ENCODE peak calls at places on chromosomes 2 and 18, in six cellular contexts. T is K562, Z is HepG2, F is SK-N-SH, Q is GM12878, E is H1. A is an unnamed sample.

GRCh38 chr2:47201224-47201623 is 46.1 kb upstream of the STPG4 start:
- DNase-seq in E (no peak), T (no peak), Q (no peak), Z (no peak), F (no peak), A (no peak)

GRCh38 chr2:43218550-43219382 is 7.6 kb downstream of the ZFP36L2 start:
- DNase-seq in Q (no peak), E (no peak), Z (peak), F (no peak), T (peak), A (peak)

GRCh38 chr2:15561574-15562344 is 625 bp upstream of the NBAS start:
- DNase-seq in T (peak), F (peak), Q (no peak), E (no peak), Z (peak), A (no peak)

GRCh38 chr2:227862741-227863588 is 8.5 kb upstream of the DAW1 start:
- DNase-seq in F (no peak), T (no peak), Z (peak), Q (no peak), E (peak), A (peak)

GRCh38 chr2:200466703-200467418 is 43.0 kb downstream of the KCTD18 start:
- DNase-seq in E (no peak), Z (no peak), F (no peak), T (no peak), Q (no peak), A (no peak)

GRCh38 chr18:35306588-35307250 is 16.7 kb upstream of the ZSCAN30 start:
- DNase-seq in Z (no peak), E (no peak), T (no peak), F (no peak), Q (no peak), A (no peak)

GRCh38 chr2:113977660-113978523 is 88.0 kb downstream of the ACTR3 start:
- DNase-seq in T (no peak), F (no peak), Q (no peak), Z (peak), E (no peak), A (no peak)

GRCh38 chr2:119901013-119901412 is 111.9 kb upstream of the EPB41L5 start:
- DNase-seq in T (no peak), E (no peak), F (no peak), Q (no peak), Z (no peak), A (no peak)

GRCh38 chr2:98883780-98884211 is 52.2 kb downstream of the CRACDL start:
- DNase-seq in F (no peak), Q (no peak), E (no peak), Z (no peak), T (no peak), A (no peak)

GRCh38 chr2:52639692-52640091 is 1127.9 kb upstream of the CHAC2 start:
- DNase-seq in E (no peak), Q (no peak), F (no peak), Z (no peak), T (no peak), A (no peak)

GRCh38 chr2:54557601-54558187 is 101.6 kb downstream of the SPTBN1 start:
- DNase-seq in E (no peak), Z (peak), T (peak), Q (no peak), F (peak), A (peak)

GRCh38 chr18:73118121-73118816 is 250.5 kb upstream of the NETO1 start:
- DNase-seq in Z (no peak), F (no peak), E (no peak), T (no peak), Q (no peak), A (no peak)

GRCh38 chr2:1115843-1116539 is 165.3 kb downstream of the SNTG2 start:
- DNase-seq in F (no peak), T (no peak), Z (no peak), Q (no peak), E (no peak), A (no peak)

GRCh38 chr2:49490710-49491109 is 336.4 kb upstream of the FSHR start:
- DNase-seq in E (peak), T (peak), Z (peak), F (no peak), Q (no peak), A (no peak)
- TF ChIP-seq GABPA in E (no peak), T (no peak), Z (no peak), F (no peak), Q (no peak), A (no peak)

DNA sequence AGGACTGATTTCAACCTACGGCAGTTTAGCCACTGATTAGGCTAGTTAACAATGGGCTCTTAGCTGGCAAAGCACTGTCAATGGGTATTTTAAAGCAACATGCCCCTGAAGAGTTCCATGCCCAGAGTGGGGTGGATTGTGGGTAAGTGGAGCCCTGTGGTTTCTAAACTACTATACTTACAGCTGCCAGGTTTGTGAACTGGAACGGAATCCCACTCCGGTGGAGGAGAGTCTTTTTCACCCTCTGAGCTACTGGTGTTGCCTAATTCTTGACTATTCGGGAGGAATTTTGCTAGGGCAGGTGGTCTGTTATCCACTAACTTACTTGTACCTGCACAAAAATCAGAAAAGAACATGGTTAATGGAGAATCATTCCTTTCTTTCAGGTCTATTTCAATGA is 52.6 kb downstream of the ZAP70 start:
- DNase-seq in Z (no peak), E (no peak), T (no peak), F (no peak), Q (no peak), A (no peak)
- TF ChIP-seq GABPA in Z (no peak), E (no peak), T (no peak), F (no peak), Q (no peak), A (no peak)

GRCh38 chr18:13500891-13501887 is 225.2 kb downstream of the FAM210A start:
- DNase-seq in Q (no peak), T (no peak), F (no peak), E (no peak), Z (no peak), A (no peak)
- TF ChIP-seq GABPA in Q (no peak), T (no peak), F (no peak), E (no peak), Z (no peak), A (no peak)

GRCh38 chr2:223753940-223754339 is 83.4 kb downstream of the AP1S3 start:
- DNase-seq in Q (no peak), Z (peak), E (no peak), T (no peak), F (no peak), A (no peak)

GRCh38 chr2:223760838-223761502 is 76.4 kb downstream of the AP1S3 start:
- DNase-seq in E (no peak), T (no peak), F (peak), Z (peak), Q (peak), A (peak)

GRCh38 chr2:223759569-223760430 is 77.6 kb downstream of the AP1S3 start:
- DNase-seq in T (no peak), F (no peak), Z (peak), Q (no peak), E (no peak), A (no peak)

GRCh38 chr2:223762853-223763252 is 74.5 kb downstream of the AP1S3 start:
- DNase-seq in Z (peak), Q (no peak), F (no peak), T (no peak), E (no peak), A (no peak)

DNA sequence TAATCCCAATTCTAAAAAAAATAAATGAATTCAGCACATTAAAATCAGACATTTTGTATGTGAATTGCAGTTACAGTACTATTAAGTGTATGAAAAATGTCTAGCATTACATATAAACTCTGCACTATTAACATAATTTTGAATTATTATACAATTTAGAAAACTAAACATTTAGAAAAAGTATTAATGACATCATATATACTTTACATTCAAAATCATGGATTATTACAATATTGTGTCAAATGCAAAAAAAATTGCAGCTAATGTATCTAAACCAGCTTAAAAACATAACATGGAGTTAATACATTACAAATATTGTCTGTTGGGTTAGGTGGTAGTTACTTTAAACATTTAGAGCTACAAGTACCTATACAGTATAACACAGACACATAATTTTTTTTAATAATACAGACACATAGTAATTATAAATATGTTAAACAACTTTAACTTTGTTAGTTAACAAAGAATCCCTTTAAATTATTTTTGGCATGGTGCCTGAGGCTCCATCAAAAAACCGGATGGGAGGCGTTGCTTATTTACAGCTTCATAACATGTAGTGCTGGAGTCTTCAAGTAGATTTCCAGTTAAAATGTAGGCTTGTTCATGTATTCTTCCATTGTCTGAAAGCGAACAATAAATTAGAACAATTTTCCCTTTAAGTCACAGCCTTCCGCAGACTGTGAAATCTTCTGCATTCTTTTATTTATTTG is 79.1 kb downstream of the AP1S3 start:
- DNase-seq in F (no peak), Q (no peak), Z (no peak), T (no peak), E (no peak), A (no peak)
- TF ChIP-seq GABPA in F (no peak), Q (no peak), Z (no peak), T (no peak), E (no peak), A (no peak)

GRCh38 chr2:151277011-151277410 is 12.5 kb downstream of the NMI start:
- DNase-seq in Q (no peak), T (no peak), F (no peak), E (no peak), Z (no peak), A (no peak)
- TF ChIP-seq GABPA in Q (no peak), T (no peak), F (no peak), E (no peak), Z (no peak), A (no peak)

GRCh38 chr2:2663401-2664036 is 332.4 kb upstream of the MYT1L start:
- DNase-seq in F (no peak), Z (no peak), Q (no peak), E (no peak), T (no peak), A (no peak)
- TF ChIP-seq GABPA in F (no peak), Z (no peak), Q (no peak), E (no peak), T (no peak), A (no peak)

DNA sequence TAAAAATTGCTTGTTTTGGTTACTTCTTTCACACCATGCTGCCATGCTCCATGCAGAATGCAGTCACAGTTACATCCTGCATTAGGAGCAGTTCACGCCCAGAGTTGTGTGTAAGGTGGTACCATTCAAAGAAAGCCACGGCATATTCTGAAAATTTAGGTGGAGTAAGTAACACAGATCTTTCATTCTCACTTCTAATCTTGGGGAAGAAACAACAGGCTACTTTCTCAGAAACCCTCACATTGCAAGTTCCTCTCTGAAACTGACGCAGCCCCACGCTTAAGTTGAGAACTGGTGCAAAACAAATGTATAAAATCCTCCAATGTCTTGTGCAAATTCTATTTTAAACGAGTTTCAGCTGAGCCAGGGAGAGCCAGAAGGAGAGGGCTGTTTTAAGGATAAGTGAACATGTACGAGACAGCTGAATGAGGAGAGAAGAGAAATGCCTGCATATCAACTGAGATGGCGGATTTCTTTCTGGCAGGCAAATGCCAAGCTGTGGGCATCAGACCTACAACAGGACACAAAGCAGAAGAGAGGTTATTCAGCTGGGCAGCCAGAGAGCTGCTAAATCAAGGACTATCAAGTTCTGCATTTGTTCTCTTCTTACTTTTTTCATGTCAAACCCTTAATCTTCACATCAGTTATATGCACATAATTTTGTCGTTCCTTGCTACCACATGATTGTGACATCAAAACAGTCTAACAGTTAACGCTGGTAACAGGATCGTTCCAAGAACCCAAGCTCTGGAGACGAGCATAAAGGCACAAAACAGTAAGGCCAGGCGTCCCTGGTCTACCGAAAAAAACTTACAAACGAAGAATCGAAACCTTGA is 6.4 kb downstream of the ARL4C start:
- DNase-seq in Q (peak), Z (no peak), T (no peak), F (no peak), E (no peak), A (no peak)
- TF ChIP-seq GABPA in Q (no peak), Z (no peak), T (no peak), F (no peak), E (no peak), A (no peak)